ENCODE peak calls at places on chromosomes 1 and 21, in nine cellular contexts. E is left ventricle myocardium inferior, W is upper lobe of right lung, Z is SK-N-MC, D is adipocyte, U is colonic mucosa, S is cardiac muscle cell, V is fibroblast of lung, Q is mammary epithelial cell. C is an unnamed sample.

GRCh38 chr1:236064674-236065508 is at the start of gene NID1:
- DNase-seq in E (peak; percentile 91), W (peak; percentile 79), Z (no peak), D (peak; percentile 96), U (peak; percentile 56), S (peak; percentile 89), V (peak; percentile 88), Q (peak; percentile 42), C (no peak)

GRCh38 chr1:97433520-97434175 is 487.2 kb downstream of the DPYD start:
- DNase-seq in E (no peak), W (no peak), Z (peak; percentile 95), D (peak; percentile 97), U (no peak), S (peak; percentile 90), V (peak; percentile 95), Q (peak; percentile 40), C (peak; percentile 75)

GRCh38 chr1:92228401-92228800 is 10.7 kb downstream of the C1orf146 start:
- DNase-seq in E (no peak), W (no peak), Z (no peak), D (no peak), U (no peak), S (no peak), V (no peak), Q (no peak), C (no peak)

GRCh38 chr1:94654031-94654430 is 112.5 kb upstream of the F3 start:
- DNase-seq in E (no peak), W (no peak), Z (no peak), D (no peak), U (no peak), S (peak; percentile 32), V (no peak), Q (peak; percentile 65), C (peak; percentile 92)

GRCh38 chr21:15967661-15968060 is 237.9 kb downstream of the USP25 start:
- DNase-seq in E (no peak), W (no peak), Z (no peak), D (peak; percentile 18), U (no peak), S (peak; percentile 22), V (no peak), Q (peak; percentile 17), C (peak; percentile 45)

GRCh38 chr1:228396770-228397453 is 9.7 kb downstream of the TRIM11 start:
- DNase-seq in E (no peak), W (peak; percentile 55), Z (no peak), D (no peak), U (no peak), S (no peak), V (no peak), Q (no peak), C (no peak)

GRCh38 chr1:230243583-230244377 is 176.7 kb downstream of the GALNT2 start:
- DNase-seq in E (no peak), W (no peak), Z (no peak), D (peak; percentile 26), U (no peak), S (peak; percentile 56), V (peak; percentile 55), Q (peak; percentile 50), C (peak; percentile 56)

GRCh38 chr1:151934048-151934493 is 24.8 kb upstream of the THEM4 start:
- DNase-seq in E (no peak), W (no peak), Z (peak; percentile 10), D (peak; percentile 89), U (peak; percentile 74), S (peak; percentile 73), V (peak; percentile 69), Q (peak; percentile 57), C (peak; percentile 63)

GRCh38 chr1:54384471-54384870 is 21.7 kb downstream of the SSBP3 start:
- DNase-seq in E (no peak), W (no peak), Z (no peak), D (no peak), U (no peak), S (no peak), V (no peak), Q (no peak), C (no peak)

GRCh38 chr1:64038965-64039926 is 164.2 kb upstream of the UBE2U start:
- DNase-seq in E (no peak), W (no peak), Z (no peak), D (peak; percentile 98), U (peak; percentile 25), S (peak; percentile 96), V (peak; percentile 100), Q (peak; percentile 100), C (peak; percentile 98)

GRCh38 chr1:151574575-151575529 is 34.7 kb downstream of the TUFT1 start:
- DNase-seq in E (no peak), W (no peak), Z (no peak), D (peak; percentile 55), U (peak; percentile 27), S (peak; percentile 84), V (peak; percentile 88), Q (peak; percentile 60), C (peak; percentile 90)

GRCh38 chr21:27268290-27268689 is 301.4 kb upstream of the ADAMTS5 start:
- DNase-seq in E (no peak), W (no peak), Z (no peak), D (peak; percentile 44), U (no peak), S (peak; percentile 16), V (peak; percentile 49), Q (peak; percentile 70), C (no peak)

GRCh38 chr1:13582713-13583443 is 754 bp upstream of the PDPN start:
- DNase-seq in E (no peak), W (no peak), Z (no peak), D (no peak), U (no peak), S (no peak), V (no peak), Q (no peak), C (no peak)

GRCh38 chr1:52057245-52057644 is 1.1 kb downstream of the BTF3L4 start:
- DNase-seq in E (no peak), W (no peak), Z (no peak), D (peak; percentile 40), U (no peak), S (no peak), V (peak; percentile 24), Q (no peak), C (peak; percentile 15)

GRCh38 chr1:52059888-52060287 is 3.8 kb downstream of the BTF3L4 start:
- DNase-seq in E (no peak), W (no peak), Z (no peak), D (no peak), U (no peak), S (no peak), V (no peak), Q (no peak), C (no peak)

GRCh38 chr1:52060822-52061221 is 4.7 kb downstream of the BTF3L4 start:
- DNase-seq in E (no peak), W (no peak), Z (no peak), D (no peak), U (no peak), S (no peak), V (no peak), Q (no peak), C (no peak)

GRCh38 chr1:52057876-52058275 is 1.8 kb downstream of the BTF3L4 start:
- DNase-seq in E (no peak), W (no peak), Z (no peak), D (peak; percentile 34), U (no peak), S (peak; percentile 11), V (no peak), Q (no peak), C (no peak)

GRCh38 chr1:52059326-52059725 is 3.2 kb downstream of the BTF3L4 start:
- DNase-seq in E (no peak), W (no peak), Z (no peak), D (peak; percentile 83), U (no peak), S (peak; percentile 70), V (peak; percentile 57), Q (peak; percentile 35), C (peak; percentile 68)
- H3K36me3 ChIP-seq in E (peaks cover 35% of the 10 kb centered on the region), W (peaks cover 46% of the 10 kb centered on the region), Z (peaks cover 50% of the 10 kb centered on the region), D (peaks cover 40% of the 10 kb centered on the region), U (no peaks in the 10 kb centered on the region), S (peaks cover 26% of the 10 kb centered on the region), V (peaks cover 9% of the 10 kb centered on the region), Q (peaks cover 21% of the 10 kb centered on the region), C (peaks cover 23% of the 10 kb centered on the region)

GRCh38 chr21:36420571-36421339 is 35.6 kb downstream of the CHAF1B start:
- DNase-seq in E (no peak), W (no peak), Z (no peak), D (no peak), U (no peak), S (no peak), V (no peak), Q (no peak), C (no peak)
- H3K36me3 ChIP-seq in E (peaks cover 5% of the 10 kb centered on the region), W (no peaks in the 10 kb centered on the region), Z (peaks cover 16% of the 10 kb centered on the region), D (no peaks in the 10 kb centered on the region), U (no peaks in the 10 kb centered on the region), S (no peaks in the 10 kb centered on the region), V (peaks cover 2% of the 10 kb centered on the region), Q (peaks cover 5% of the 10 kb centered on the region), C (no peaks in the 10 kb centered on the region)

DNA sequence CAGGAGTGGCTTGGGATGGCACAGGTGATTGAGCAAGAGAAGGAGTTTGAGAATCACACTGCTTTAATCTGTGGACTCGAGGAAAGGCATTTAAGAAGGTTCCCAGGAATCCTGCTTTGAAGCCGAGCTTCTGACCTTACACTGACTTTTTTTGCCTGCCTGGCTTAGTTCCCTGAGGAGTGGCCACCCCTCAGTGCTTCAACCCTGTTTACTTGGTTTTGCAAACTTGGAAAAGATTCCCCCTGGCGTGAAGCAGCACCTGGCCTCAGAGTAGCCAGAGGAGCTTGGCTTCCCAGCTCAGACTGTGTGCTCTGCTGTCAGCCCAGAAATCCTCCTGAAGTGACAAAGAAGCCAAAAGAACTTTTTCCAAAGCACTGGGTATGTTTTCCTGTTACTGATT is 48.5 kb upstream of the LDLRAP1 start:
- DNase-seq in E (no peak), W (no peak), Z (no peak), D (no peak), U (no peak), S (no peak), V (no peak), Q (no peak), C (no peak)
- H3K36me3 ChIP-seq in E (peaks cover 86% of the 10 kb centered on the region), W (peaks cover 77% of the 10 kb centered on the region), Z (peaks cover 35% of the 10 kb centered on the region), D (peaks cover 79% of the 10 kb centered on the region), U (peaks cover 8% of the 10 kb centered on the region), S (peaks cover 22% of the 10 kb centered on the region), V (peaks cover 4% of the 10 kb centered on the region), Q (peaks cover 6% of the 10 kb centered on the region), C (peaks cover 11% of the 10 kb centered on the region)

DNA sequence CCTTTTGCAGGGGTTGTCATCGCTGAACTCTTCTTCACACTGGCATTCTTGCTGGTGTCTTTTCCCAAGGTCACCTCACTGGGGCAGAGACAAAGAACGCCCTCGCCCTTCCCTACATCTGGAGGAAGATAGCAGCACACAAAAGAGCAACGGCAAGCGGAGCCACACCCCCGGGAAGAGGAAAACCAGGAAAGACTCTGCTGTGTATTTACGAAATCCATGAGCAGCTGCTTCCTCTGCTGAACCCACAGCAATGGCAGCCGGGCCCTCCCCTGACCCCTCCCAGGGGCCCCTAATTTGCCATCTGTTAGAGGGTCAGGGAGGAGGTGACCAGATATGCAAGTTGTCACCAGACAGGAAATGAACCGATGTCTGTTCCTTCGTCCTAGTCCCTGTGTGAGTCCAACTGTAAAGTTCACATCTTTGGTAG is 73.0 kb downstream of the PLPP3 start:
- DNase-seq in E (peak; percentile 38), W (peak; percentile 64), Z (no peak), D (no peak), U (peak; percentile 78), S (no peak), V (no peak), Q (no peak), C (no peak)
- H3K36me3 ChIP-seq in E (peaks cover 73% of the 10 kb centered on the region), W (peaks cover 62% of the 10 kb centered on the region), Z (no peaks in the 10 kb centered on the region), D (peaks cover 99% of the 10 kb centered on the region), U (no peaks in the 10 kb centered on the region), S (peaks cover 15% of the 10 kb centered on the region), V (peaks cover 41% of the 10 kb centered on the region), Q (no peaks in the 10 kb centered on the region), C (no peaks in the 10 kb centered on the region)